ENCODE peak calls at places on chromosomes 6 and 20, in four cellular contexts. One of them, this sample, is unnamed.

GRCh38 chr6:111603648-111604047 is 2.0 kb downstream of the TRAF3IP2 start:
- DNase-seq in ACHN: no peak
- DNase-seq in HFF-Myc: no peak
- DNase-seq in MCF 10A: no peak
- DNase-seq in this sample: no peak

GRCh38 chr6:11277275-11278206 is 45.1 kb upstream of the NEDD9 start:
- DNase-seq in ACHN: peak
- DNase-seq in HFF-Myc: peak
- DNase-seq in MCF 10A: no peak
- DNase-seq in this sample: no peak

GRCh38 chr6:166675736-166676135 is 48.7 kb upstream of the RPS6KA2 start:
- DNase-seq in ACHN: no peak
- DNase-seq in HFF-Myc: no peak
- DNase-seq in MCF 10A: no peak
- DNase-seq in this sample: no peak

GRCh38 chr6:107561325-107561724 is 71.4 kb downstream of the SOBP start:
- DNase-seq in ACHN: no peak
- DNase-seq in HFF-Myc: no peak
- DNase-seq in MCF 10A: no peak
- DNase-seq in this sample: no peak

GRCh38 chr20:50870572-50871161 is 60.6 kb downstream of the ADNP start:
- DNase-seq in ACHN: no peak
- DNase-seq in HFF-Myc: no peak
- DNase-seq in MCF 10A: no peak
- DNase-seq in this sample: no peak

GRCh38 chr6:10993896-10994295 is 50.2 kb downstream of the ELOVL2 start:
- DNase-seq in ACHN: peak
- DNase-seq in HFF-Myc: no peak
- DNase-seq in MCF 10A: no peak
- DNase-seq in this sample: no peak

GRCh38 chr6:30760537-30760936 is 16.2 kb upstream of the IER3 start:
- DNase-seq in ACHN: no peak
- DNase-seq in HFF-Myc: no peak
- DNase-seq in MCF 10A: no peak
- DNase-seq in this sample: no peak

GRCh38 chr6:108250240-108250866 is 10.5 kb downstream of the SNX3 start:
- DNase-seq in ACHN: peak
- DNase-seq in HFF-Myc: no peak
- DNase-seq in MCF 10A: peak
- DNase-seq in this sample: no peak

GRCh38 chr20:9172908-9173307 is 104.0 kb downstream of the PLCB4 start:
- DNase-seq in ACHN: no peak
- DNase-seq in HFF-Myc: no peak
- DNase-seq in MCF 10A: peak
- DNase-seq in this sample: no peak

GRCh38 chr6:52555531-52556228 is 21.2 kb downstream of the TRAM2 start:
- DNase-seq in ACHN: no peak
- DNase-seq in HFF-Myc: no peak
- DNase-seq in MCF 10A: no peak
- DNase-seq in this sample: no peak

GRCh38 chr20:46826343-46826984 is 68.2 kb upstream of the EYA2 start:
- DNase-seq in ACHN: no peak
- DNase-seq in HFF-Myc: no peak
- DNase-seq in MCF 10A: no peak
- DNase-seq in this sample: no peak

GRCh38 chr6:91299544-91300491 is 712.9 kb upstream of the MAP3K7 start:
- DNase-seq in ACHN: no peak
- DNase-seq in HFF-Myc: no peak
- DNase-seq in MCF 10A: peak
- DNase-seq in this sample: no peak

GRCh38 chr6:10084276-10084993 is 330.4 kb downstream of the TFAP2A start:
- DNase-seq in ACHN: no peak
- DNase-seq in HFF-Myc: no peak
- DNase-seq in MCF 10A: peak
- DNase-seq in this sample: no peak

GRCh38 chr6:40387871-40388264 is 199.3 kb downstream of the LRFN2 start:
- DNase-seq in ACHN: no peak
- DNase-seq in HFF-Myc: no peak
- DNase-seq in MCF 10A: no peak
- DNase-seq in this sample: no peak

GRCh38 chr6:36660771-36661471 is 17.6 kb upstream of the CDKN1A start:
- DNase-seq in ACHN: no peak
- DNase-seq in HFF-Myc: no peak
- DNase-seq in MCF 10A: no peak
- DNase-seq in this sample: no peak

GRCh38 chr20:18137412-18138265 is at the start of the genes KAT14 and PET117:
- DNase-seq in ACHN: peak
- DNase-seq in HFF-Myc: peak
- DNase-seq in MCF 10A: peak
- DNase-seq in this sample: peak

GRCh38 chr20:58852559-58853271 is at the start of gene GNAS:
- DNase-seq in ACHN: no peak
- DNase-seq in HFF-Myc: no peak
- DNase-seq in MCF 10A: peak
- DNase-seq in this sample: peak

This sample was measured in amniotic stem cell.